ENCODE peak calls at places on chromosomes 3 and 15, in four cellular contexts. Z, R, T and N are unnamed samples.

GRCh38 chr15:67501836-67502461 is 19.0 kb upstream of the C15orf61 start:
- DNase-seq in R (no peak), T (no peak), Z (no peak), N (no peak)

GRCh38 chr3:113623827-113624226 is 72.6 kb downstream of the USF3 start:
- DNase-seq in Z (no peak), T (no peak), R (no peak), N (no peak)

GRCh38 chr15:64651573-64652260 is 123.7 kb downstream of the RBPMS2 start:
- DNase-seq in T (no peak), Z (peak; percentile 6), R (peak; percentile 39), N (peak; percentile 41)

GRCh38 chr3:53845103-53845880 is 927 bp downstream of the CHDH start:
- DNase-seq in T (no peak), R (peak; percentile 26), Z (no peak), N (no peak)

GRCh38 chr3:178672263-178672662 is 136.0 kb downstream of the KCNMB2 start:
- DNase-seq in Z (no peak), T (no peak), R (peak; percentile 5), N (no peak)

GRCh38 chr15:70121656-70122297 is 24.1 kb upstream of the TLE3 start:
- DNase-seq in Z (no peak), T (no peak), R (peak; percentile 97), N (no peak)

GRCh38 chr3:55782806-55783205 is 295.7 kb upstream of the WNT5A start:
- DNase-seq in T (no peak), Z (no peak), R (no peak), N (no peak)

GRCh38 chr15:52749250-52749649 is 40.9 kb downstream of the ONECUT1 start:
- DNase-seq in T (no peak), R (no peak), Z (no peak), N (no peak)

GRCh38 chr15:41951571-41951970 is 20.8 kb downstream of the EHD4 start:
- DNase-seq in T (no peak), R (no peak), Z (no peak), N (no peak)

GRCh38 chr15:50675524-50676144 is 11.0 kb downstream of the TRPM7 start:
- DNase-seq in Z (no peak), T (no peak), R (peak; percentile 50), N (no peak)

GRCh38 chr15:33737687-33738606 is 230.3 kb upstream of the CHRM5 start:
- DNase-seq in T (no peak), R (no peak), Z (no peak), N (peak; percentile 29)

GRCh38 chr3:152100491-152101086 is 168.1 kb upstream of the MBNL1 start:
- DNase-seq in R (peak; percentile 26), Z (no peak), T (no peak), N (no peak)

GRCh38 chr3:31432897-31433678 is 99.6 kb upstream of the STT3B start:
- DNase-seq in T (no peak), R (no peak), Z (no peak), N (no peak)

GRCh38 chr3:48268381-48268935 is 27.6 kb downstream of the ZNF589 start:
- DNase-seq in Z (peak; percentile 57), R (no peak), T (peak; percentile 25), N (no peak)